ENCODE peak calls at places on chromosomes 1 and 21, in ten cellular contexts. W is stimulated activated CD4-positive, alpha-beta T cell treated with anti-CD3 and anti-CD28 coated beads, Interleukin-15, amount 100 ng/mL, for 24 hours; K is lung microvascular endothelial cell; E is adrenal gland; B is stimulated activated naive CD8-positive, alpha-beta T cell treated with anti-CD3 and anti-CD28 coated beads, Interleukin-15, Interleukin-2, amounts not matched to agents 100 U/mL and 50 U/mL, for 24 hours; D is activated naive CD4-positive, alpha-beta T cell treated with Interleukin-2 at 50 U/mL for 16 hours; Y is myocyte; H is GM23338; V is testis; S is IMR-90. I is an unnamed sample.

GRCh38 chr1:17551755-17552234 is 12.3 kb downstream of the ARHGEF10L start:
- DNase-seq in W (no peak), K (peak; percentile 39), E (peak; percentile 82), B (no peak), D (no peak), Y (peak; percentile 86), H (no peak), V (no peak), S (peak; percentile 65), I (no peak)

GRCh38 chr1:246907472-246907871 is 24.3 kb downstream of the AHCTF1 start:
- DNase-seq in W (no peak), K (peak; percentile 71), E (peak; percentile 63), B (no peak), D (no peak), Y (peak; percentile 73), H (peak; percentile 66), V (no peak), S (peak; percentile 72), I (no peak)

GRCh38 chr21:34824314-34824713 is 155.5 kb downstream of the CLIC6 start:
- DNase-seq in W (no peak), K (no peak), E (no peak), B (no peak), D (no peak), Y (no peak), H (no peak), V (no peak), S (no peak), I (no peak)

GRCh38 chr1:11320153-11320936 is 47.3 kb downstream of the UBIAD1 start:
- DNase-seq in W (peak; percentile 58), K (no peak), E (no peak), B (peak; percentile 65), D (peak; percentile 43), Y (no peak), H (peak; percentile 94), V (peak; percentile 32), S (no peak), I (no peak)

GRCh38 chr21:42796327-42797062 is 82.8 kb downstream of the WDR4 start:
- DNase-seq in W (no peak), K (no peak), E (no peak), B (no peak), D (no peak), Y (no peak), H (no peak), V (peak; percentile 29), S (no peak), I (no peak)

GRCh38 chr1:78673120-78673519 is 23.5 kb downstream of the IFI44 start:
- DNase-seq in W (peak; percentile 40), K (no peak), E (no peak), B (no peak), D (no peak), Y (no peak), H (peak; percentile 70), V (no peak), S (no peak), I (no peak)

GRCh38 chr1:63501256-63501655 is 21.8 kb downstream of the ITGB3BP start:
- DNase-seq in W (no peak), K (no peak), E (no peak), B (no peak), D (no peak), Y (no peak), H (no peak), V (no peak), S (no peak), I (no peak)

GRCh38 chr1:21624577-21625389 is 44.4 kb downstream of the RAP1GAP start:
- DNase-seq in W (no peak), K (no peak), E (no peak), B (no peak), D (no peak), Y (peak; percentile 37), H (no peak), V (no peak), S (no peak), I (no peak)

GRCh38 chr1:37265156-37265555 is 209.2 kb upstream of the ZC3H12A start:
- DNase-seq in W (no peak), K (no peak), E (no peak), B (no peak), D (no peak), Y (no peak), H (no peak), V (no peak), S (no peak), I (no peak)

GRCh38 chr1:12447849-12448312 is 170.1 kb downstream of the DHRS3 start:
- DNase-seq in W (no peak), K (no peak), E (no peak), B (no peak), D (no peak), Y (no peak), H (no peak), V (no peak), S (peak; percentile 39), I (no peak)

GRCh38 chr21:15558884-15559283 is 170.9 kb upstream of the USP25 start:
- DNase-seq in W (no peak), K (no peak), E (no peak), B (no peak), D (no peak), Y (no peak), H (no peak), V (no peak), S (no peak), I (no peak)

GRCh38 chr1:151579436-151580225 is 32.2 kb upstream of the SNX27 start:
- DNase-seq in W (no peak), K (peak; percentile 20), E (no peak), B (no peak), D (no peak), Y (peak; percentile 58), H (no peak), V (no peak), S (peak; percentile 82), I (no peak)

GRCh38 chr1:207798847-207799246 is 47.0 kb downstream of the CD46 start:
- DNase-seq in W (no peak), K (no peak), E (peak; percentile 63), B (no peak), D (no peak), Y (peak; percentile 35), H (no peak), V (no peak), S (peak; percentile 18), I (no peak)

GRCh38 chr1:173255214-173255813 is 48.2 kb upstream of the TNFSF4 start:
- DNase-seq in W (peak; percentile 11), K (peak; percentile 60), E (no peak), B (peak; percentile 25), D (no peak), Y (peak; percentile 47), H (peak; percentile 67), V (peak; percentile 31), S (peak; percentile 61), I (no peak)

GRCh38 chr1:205533729-205534443 is 29.4 kb downstream of the CDK18 start:
- DNase-seq in W (no peak), K (no peak), E (no peak), B (no peak), D (no peak), Y (no peak), H (no peak), V (no peak), S (no peak), I (peak; percentile 70)

GRCh38 chr1:8739377-8739776 is 78.1 kb downstream of the RERE start:
- DNase-seq in W (no peak), K (no peak), E (no peak), B (no peak), D (no peak), Y (no peak), H (peak; percentile 72), V (no peak), S (no peak), I (no peak)